ENCODE peak calls at places on chromosomes 2 and 18, in six cellular contexts. S, E, M, N, J and I are unnamed samples.

GRCh38 chr18:37577051-37577611 is 11.5 kb upstream of the CELF4 start:
- DNase-seq in S (no peak), E (no peak), M (no peak), N (no peak), J (no peak), I (no peak)

GRCh38 chr2:76748581-76749296 is 773.4 kb downstream of the LRRTM4 start:
- DNase-seq in S (no peak), E (no peak), M (no peak), N (no peak), J (no peak), I (no peak)

GRCh38 chr18:9058426-9058825 is 44.1 kb upstream of the NDUFV2 start:
- DNase-seq in S (no peak), E (no peak), M (no peak), N (no peak), J (no peak), I (peak)

GRCh38 chr2:38074775-38075435 is 1.0 kb downstream of the CYP1B1 start:
- DNase-seq in S (no peak), E (no peak), M (no peak), N (peak), J (no peak), I (peak)

GRCh38 chr2:241884951-241885700 is 15.6 kb downstream of the RTP5 start:
- DNase-seq in S (no peak), E (no peak), M (no peak), N (no peak), J (no peak), I (no peak)

GRCh38 chr2:72149556-72150156 is 2.0 kb upstream of the CYP26B1 start:
- DNase-seq in S (no peak), E (no peak), M (no peak), N (no peak), J (no peak), I (no peak)

GRCh38 chr2:9767656-9768281 is 75.5 kb upstream of the TAF1B start:
- DNase-seq in S (no peak), E (no peak), M (no peak), N (no peak), J (no peak), I (no peak)

GRCh38 chr18:59196161-59196560 is 23.8 kb upstream of the GRP start:
- DNase-seq in S (no peak), E (no peak), M (no peak), N (no peak), J (no peak), I (no peak)

GRCh38 chr2:158024288-158024898 is 77.3 kb upstream of the UPP2 start:
- DNase-seq in S (no peak), E (peak), M (peak), N (peak), J (peak), I (peak)

GRCh38 chr18:49910986-49911385 is 97.7 kb upstream of the ACAA2 start:
- DNase-seq in S (no peak), E (no peak), M (no peak), N (no peak), J (no peak), I (no peak)